ENCODE peak calls at places on chromosomes 12 and 14, in four cellular contexts. One of them, this sample, is unnamed.

GRCh38 chr14:77409131-77409533 is 14.2 kb downstream of the NOXRED1 start:
- DNase-seq in endodermal cell: peak; percentile 71
- DNase-seq in kidney glomerular epithelial cell: no peak
- DNase-seq in activated CD4-positive, alpha-beta T cell treated with anti-CD3 and anti-CD28 coated beads for 48 hours: peak; percentile 4
- DNase-seq in this sample: peak; percentile 22

GRCh38 chr14:91415794-91416743 is 1.6 kb downstream of the CCDC88C start:
- DNase-seq in endodermal cell: peak; percentile 50
- DNase-seq in kidney glomerular epithelial cell: peak; percentile 9
- DNase-seq in activated CD4-positive, alpha-beta T cell treated with anti-CD3 and anti-CD28 coated beads for 48 hours: peak; percentile 78
- DNase-seq in this sample: no peak

GRCh38 chr14:75859746-75860145 is 122.0 kb downstream of the TGFB3 start:
- DNase-seq in endodermal cell: no peak
- DNase-seq in kidney glomerular epithelial cell: no peak
- DNase-seq in activated CD4-positive, alpha-beta T cell treated with anti-CD3 and anti-CD28 coated beads for 48 hours: no peak
- DNase-seq in this sample: no peak

GRCh38 chr12:70609739-70610491 is 27.3 kb downstream of the PTPRB start:
- DNase-seq in endodermal cell: peak; percentile 84
- DNase-seq in kidney glomerular epithelial cell: no peak
- DNase-seq in activated CD4-positive, alpha-beta T cell treated with anti-CD3 and anti-CD28 coated beads for 48 hours: peak; percentile 5
- DNase-seq in this sample: peak; percentile 37

GRCh38 chr12:113381237-113381636 is 22.4 kb downstream of the SDS start:
- DNase-seq in endodermal cell: no peak
- DNase-seq in kidney glomerular epithelial cell: no peak
- DNase-seq in activated CD4-positive, alpha-beta T cell treated with anti-CD3 and anti-CD28 coated beads for 48 hours: no peak
- DNase-seq in this sample: no peak

GRCh38 chr14:94447986-94448808 is 4.4 kb downstream of the SERPINA11 start:
- DNase-seq in endodermal cell: no peak
- DNase-seq in kidney glomerular epithelial cell: no peak
- DNase-seq in activated CD4-positive, alpha-beta T cell treated with anti-CD3 and anti-CD28 coated beads for 48 hours: no peak
- DNase-seq in this sample: no peak

GRCh38 chr14:68040633-68041369 is 221.2 kb downstream of the RAD51B start:
- DNase-seq in endodermal cell: peak; percentile 49
- DNase-seq in kidney glomerular epithelial cell: no peak
- DNase-seq in activated CD4-positive, alpha-beta T cell treated with anti-CD3 and anti-CD28 coated beads for 48 hours: no peak
- DNase-seq in this sample: no peak

GRCh38 chr12:107504503-107504885 is 181.1 kb upstream of the PWP1 start:
- DNase-seq in endodermal cell: no peak
- DNase-seq in kidney glomerular epithelial cell: no peak
- DNase-seq in activated CD4-positive, alpha-beta T cell treated with anti-CD3 and anti-CD28 coated beads for 48 hours: no peak
- DNase-seq in this sample: peak; percentile 83

GRCh38 chr12:113333877-113334785 is 778 bp downstream of the SLC8B1 start:
- DNase-seq in endodermal cell: no peak
- DNase-seq in kidney glomerular epithelial cell: no peak
- DNase-seq in activated CD4-positive, alpha-beta T cell treated with anti-CD3 and anti-CD28 coated beads for 48 hours: no peak
- DNase-seq in this sample: no peak

GRCh38 chr14:103207404-103208072 is 84.3 kb downstream of the TNFAIP2 start:
- DNase-seq in endodermal cell: peak; percentile 68
- DNase-seq in kidney glomerular epithelial cell: no peak
- DNase-seq in activated CD4-positive, alpha-beta T cell treated with anti-CD3 and anti-CD28 coated beads for 48 hours: no peak
- DNase-seq in this sample: no peak

GRCh38 chr14:37034410-37035285 is 137.8 kb downstream of the SLC25A21 start:
- DNase-seq in endodermal cell: no peak
- DNase-seq in kidney glomerular epithelial cell: no peak
- DNase-seq in activated CD4-positive, alpha-beta T cell treated with anti-CD3 and anti-CD28 coated beads for 48 hours: no peak
- DNase-seq in this sample: no peak

GRCh38 chr12:67038486-67038885 is 230.7 kb upstream of the CAND1 start:
- DNase-seq in endodermal cell: no peak
- DNase-seq in kidney glomerular epithelial cell: no peak
- DNase-seq in activated CD4-positive, alpha-beta T cell treated with anti-CD3 and anti-CD28 coated beads for 48 hours: no peak
- DNase-seq in this sample: no peak

GRCh38 chr14:73634333-73634833 is 10.4 kb upstream of the DNAL1 start:
- DNase-seq in endodermal cell: peak; percentile 97
- DNase-seq in kidney glomerular epithelial cell: no peak
- DNase-seq in activated CD4-positive, alpha-beta T cell treated with anti-CD3 and anti-CD28 coated beads for 48 hours: no peak
- DNase-seq in this sample: peak; percentile 38

GRCh38 chr12:905273-906076 is 44.0 kb downstream of the RAD52 start:
- DNase-seq in endodermal cell: peak; percentile 55
- DNase-seq in kidney glomerular epithelial cell: no peak
- DNase-seq in activated CD4-positive, alpha-beta T cell treated with anti-CD3 and anti-CD28 coated beads for 48 hours: no peak
- DNase-seq in this sample: no peak

GRCh38 chr14:49962616-49963015 is 69.7 kb downstream of the ARF6 start:
- DNase-seq in endodermal cell: no peak
- DNase-seq in kidney glomerular epithelial cell: peak; percentile 64
- DNase-seq in activated CD4-positive, alpha-beta T cell treated with anti-CD3 and anti-CD28 coated beads for 48 hours: peak; percentile 85
- DNase-seq in this sample: no peak

GRCh38 chr12:121300083-121300819 is 3.7 kb upstream of the CAMKK2 start:
- DNase-seq in endodermal cell: peak; percentile 27
- DNase-seq in kidney glomerular epithelial cell: no peak
- DNase-seq in activated CD4-positive, alpha-beta T cell treated with anti-CD3 and anti-CD28 coated beads for 48 hours: no peak
- DNase-seq in this sample: no peak

GRCh38 chr12:132572106-132572505 is 38.3 kb downstream of the LRCOL1 start:
- DNase-seq in endodermal cell: no peak
- DNase-seq in kidney glomerular epithelial cell: no peak
- DNase-seq in activated CD4-positive, alpha-beta T cell treated with anti-CD3 and anti-CD28 coated beads for 48 hours: no peak
- DNase-seq in this sample: no peak

GRCh38 chr12:51392556-51393237 is 1.5 kb upstream of the GALNT6 start:
- DNase-seq in endodermal cell: peak; percentile 88
- DNase-seq in kidney glomerular epithelial cell: no peak
- DNase-seq in activated CD4-positive, alpha-beta T cell treated with anti-CD3 and anti-CD28 coated beads for 48 hours: peak; percentile 43
- DNase-seq in this sample: no peak

GRCh38 chr14:76919811-76920571 is 93.8 kb downstream of the LRRC74A start:
- DNase-seq in endodermal cell: peak; percentile 67
- DNase-seq in kidney glomerular epithelial cell: peak; percentile 95
- DNase-seq in activated CD4-positive, alpha-beta T cell treated with anti-CD3 and anti-CD28 coated beads for 48 hours: peak; percentile 36
- DNase-seq in this sample: peak; percentile 88

GRCh38 chr12:110592078-110592477 is 9.0 kb upstream of the PPTC7 start:
- DNase-seq in endodermal cell: no peak
- DNase-seq in kidney glomerular epithelial cell: no peak
- DNase-seq in activated CD4-positive, alpha-beta T cell treated with anti-CD3 and anti-CD28 coated beads for 48 hours: no peak
- DNase-seq in this sample: no peak

GRCh38 chr14:85358136-85358785 is 171.7 kb upstream of the FLRT2 start:
- DNase-seq in endodermal cell: no peak
- DNase-seq in kidney glomerular epithelial cell: no peak
- DNase-seq in activated CD4-positive, alpha-beta T cell treated with anti-CD3 and anti-CD28 coated beads for 48 hours: no peak
- DNase-seq in this sample: no peak

GRCh38 chr14:101962503-101962874 is 1.9 kb upstream of the DYNC1H1 start:
- DNase-seq in endodermal cell: no peak
- DNase-seq in kidney glomerular epithelial cell: no peak
- DNase-seq in activated CD4-positive, alpha-beta T cell treated with anti-CD3 and anti-CD28 coated beads for 48 hours: no peak
- DNase-seq in this sample: peak; percentile 96

GRCh38 chr12:132761032-132761910 is at the start of gene ANKLE2:
- DNase-seq in endodermal cell: peak; percentile 77
- DNase-seq in kidney glomerular epithelial cell: no peak
- DNase-seq in activated CD4-positive, alpha-beta T cell treated with anti-CD3 and anti-CD28 coated beads for 48 hours: peak; percentile 83
- DNase-seq in this sample: peak; percentile 62

GRCh38 chr14:94332063-94332583 is 9.0 kb upstream of the SERPINA6 start:
- DNase-seq in endodermal cell: no peak
- DNase-seq in kidney glomerular epithelial cell: no peak
- DNase-seq in activated CD4-positive, alpha-beta T cell treated with anti-CD3 and anti-CD28 coated beads for 48 hours: no peak
- DNase-seq in this sample: no peak

GRCh38 chr12:59316938-59317337 is 278.9 kb upstream of the SLC16A7 start:
- DNase-seq in endodermal cell: no peak
- DNase-seq in kidney glomerular epithelial cell: no peak
- DNase-seq in activated CD4-positive, alpha-beta T cell treated with anti-CD3 and anti-CD28 coated beads for 48 hours: no peak
- DNase-seq in this sample: no peak

GRCh38 chr12:24482044-24482443 is 466.9 kb downstream of the BCAT1 start:
- DNase-seq in endodermal cell: no peak
- DNase-seq in kidney glomerular epithelial cell: no peak
- DNase-seq in activated CD4-positive, alpha-beta T cell treated with anti-CD3 and anti-CD28 coated beads for 48 hours: no peak
- DNase-seq in this sample: no peak

GRCh38 chr14:74566174-74567125 is 45.6 kb downstream of the LTBP2 start:
- DNase-seq in endodermal cell: no peak
- DNase-seq in kidney glomerular epithelial cell: no peak
- DNase-seq in activated CD4-positive, alpha-beta T cell treated with anti-CD3 and anti-CD28 coated beads for 48 hours: no peak
- DNase-seq in this sample: no peak

GRCh38 chr12:12018454-12018853 is 52.3 kb upstream of the BCL2L14 start:
- DNase-seq in endodermal cell: peak; percentile 44
- DNase-seq in kidney glomerular epithelial cell: no peak
- DNase-seq in activated CD4-positive, alpha-beta T cell treated with anti-CD3 and anti-CD28 coated beads for 48 hours: no peak
- DNase-seq in this sample: peak; percentile 66

GRCh38 chr12:99253068-99253467 is 394.5 kb upstream of the GARIN6 start:
- DNase-seq in endodermal cell: no peak
- DNase-seq in kidney glomerular epithelial cell: no peak
- DNase-seq in activated CD4-positive, alpha-beta T cell treated with anti-CD3 and anti-CD28 coated beads for 48 hours: no peak
- DNase-seq in this sample: no peak